ENCODE peak calls at places on chromosomes 5 and 9, in ten cellular contexts. X is right cardiac atrium; R is aorta; H is GM04503; U is ecto neural progenitor cell; S is prostate gland; W is posterior cingulate gyrus; C is H9; M is T-helper 2 cell treated with Interferon-gamma antibody and Interleukin-4, amounts not matched to agents 5 μg/mL and 100 μg/mL, for 36 hours; P is retinal pigment epithelial cell. V is an unnamed sample.

GRCh38 chr5:172443441-172444109 is 10.8 kb downstream of the SH3PXD2B start:
- DNase-seq in U (no peak), P (no peak), X (peak), M (peak), C (no peak), H (peak), W (peak), R (peak), S (peak), V (peak)

GRCh38 chr5:147887925-147888324 is 9.4 kb downstream of the SCGB3A2 start:
- DNase-seq in C (no peak), R (no peak), W (no peak), H (no peak), M (no peak), X (no peak), S (no peak), U (no peak), P (no peak), V (no peak)

GRCh38 chr5:143594913-143595818 is 191.7 kb upstream of the NR3C1 start:
- DNase-seq in W (no peak), C (no peak), P (peak), S (peak), M (no peak), H (no peak), U (no peak), R (no peak), X (no peak), V (no peak)

GRCh38 chr5:172280937-172281336 is 2.6 kb downstream of the UBTD2 start:
- DNase-seq in R (no peak), C (no peak), U (no peak), H (peak), M (no peak), P (no peak), W (no peak), S (no peak), X (no peak), V (no peak)

GRCh38 chr5:172855597-172856292 is 21.7 kb downstream of the ERGIC1 start:
- DNase-seq in R (peak), W (peak), U (no peak), P (no peak), M (no peak), C (no peak), X (peak), S (no peak), H (no peak), V (no peak)

GRCh38 chr5:168347368-168347767 is 55.9 kb downstream of the WWC1 start:
- DNase-seq in M (no peak), P (no peak), H (no peak), R (no peak), W (no peak), U (no peak), C (no peak), S (no peak), X (no peak), V (no peak)

GRCh38 chr9:137648396-137648795 is 29.6 kb downstream of the EHMT1 start:
- DNase-seq in S (no peak), H (no peak), P (no peak), M (no peak), C (no peak), X (no peak), R (peak), W (peak), U (no peak), V (no peak)

GRCh38 chr5:145829708-145830361 is 5.3 kb downstream of the PRELID2 start:
- DNase-seq in C (no peak), U (no peak), R (no peak), H (no peak), X (no peak), W (no peak), P (no peak), M (no peak), S (no peak), V (no peak)

V was measured in AG09309.